ENCODE peak calls at places on chromosome 17, in nine cellular contexts. G is nephron progenitor cell; J is GM19239; N is NCI-H510A treated with DMSO at 0.1 percent for 48 hours; Z is fibroblast of the aortic adventitia; I is stimulated activated CD8-positive, alpha-beta memory T cell treated with anti-CD3 and anti-CD28 coated beads, Interleukin-7, amount 100 ng/mL, for 24 hours; Y is MV-4-11; M is NCI-H1092 treated with DMSO at 0.1 percent for 48 hours; S is LoVo. R is an unnamed sample.

GRCh38 chr17:7825206-7825980 is 8.6 kb upstream of the KDM6B start:
- DNase-seq in N (no peak), M (no peak), Z (peak), I (no peak), G (no peak), S (no peak), J (no peak), Y (no peak), R (no peak)

GRCh38 chr17:81315170-81315884 is 20.2 kb upstream of the SLC38A10 start:
- DNase-seq in Y (no peak), Z (no peak), S (no peak), M (no peak), I (no peak), G (no peak), J (no peak), N (no peak), R (no peak)

GRCh38 chr17:17693253-17693954 is 12.1 kb downstream of the RAI1 start:
- DNase-seq in N (peak), J (no peak), Z (no peak), M (peak), S (peak), I (no peak), Y (no peak), G (peak), R (peak)

GRCh38 chr17:5978496-5978895 is 91.7 kb upstream of the WSCD1 start:
- DNase-seq in Z (no peak), G (no peak), I (no peak), N (no peak), M (no peak), Y (no peak), S (no peak), J (no peak), R (no peak)

GRCh38 chr17:33086041-33086440 is 94.4 kb downstream of the SPACA3 start:
- DNase-seq in Z (no peak), I (no peak), J (no peak), G (no peak), N (no peak), M (no peak), Y (no peak), S (no peak), R (no peak)

GRCh38 chr17:28527181-28527681 is 21.1 kb downstream of the FOXN1 start:
- DNase-seq in S (no peak), Z (no peak), N (no peak), G (no peak), M (no peak), J (no peak), Y (no peak), I (no peak), R (no peak)

GRCh38 chr17:49853470-49854015 is 5.7 kb upstream of the TAC4 start:
- DNase-seq in J (no peak), Y (no peak), I (no peak), Z (no peak), M (no peak), S (no peak), G (no peak), N (no peak), R (no peak)

GRCh38 chr17:13135496-13135895 is 117.7 kb upstream of the ELAC2 start:
- DNase-seq in S (no peak), M (no peak), G (no peak), Z (no peak), Y (no peak), I (no peak), N (no peak), J (no peak), R (no peak)

GRCh38 chr17:31467502-31468256 is 76.2 kb downstream of the RAB11FIP4 start:
- DNase-seq in N (no peak), I (no peak), Z (no peak), G (no peak), M (peak), S (no peak), J (no peak), Y (no peak), R (no peak)

GRCh38 chr17:33674685-33675084 is 381.6 kb upstream of the ASIC2 start:
- DNase-seq in N (peak), Z (peak), G (peak), J (peak), Y (peak), S (peak), M (peak), I (peak), R (peak)

GRCh38 chr17:13086142-13086769 is 68.4 kb upstream of the ELAC2 start:
- DNase-seq in J (no peak), G (no peak), N (no peak), S (no peak), Y (no peak), I (no peak), Z (peak), M (no peak), R (no peak)

GRCh38 chr17:70190959-70191805 is 21.9 kb downstream of the KCNJ2 start:
- DNase-seq in S (no peak), Z (peak), G (no peak), M (peak), I (no peak), N (peak), Y (no peak), J (no peak), R (peak)

GRCh38 chr17:73481672-73482071 is 162.6 kb downstream of the SDK2 start:
- DNase-seq in Y (peak), Z (no peak), G (no peak), J (no peak), N (no peak), I (no peak), S (no peak), M (no peak), R (no peak)

GRCh38 chr17:81491193-81491592 is 21.4 kb downstream of the ACTG1 start:
- DNase-seq in S (peak), M (no peak), Y (no peak), Z (no peak), J (no peak), N (peak), I (no peak), G (no peak), R (no peak)

GRCh38 chr17:77851921-77852320 is 106.6 kb upstream of the TNRC6C start:
- DNase-seq in M (no peak), J (no peak), G (no peak), Y (no peak), Z (no peak), N (no peak), S (no peak), I (no peak), R (no peak)

GRCh38 chr17:74430706-74431567 is 951 bp upstream of the GPRC5C start:
- DNase-seq in I (no peak), S (peak), Y (peak), G (peak), M (peak), N (peak), J (peak), Z (peak), R (peak)

GRCh38 chr17:36851230-36851629 is 86.0 kb upstream of the LHX1 start:
- DNase-seq in S (peak), J (no peak), Z (no peak), G (no peak), M (no peak), I (no peak), N (no peak), Y (no peak), R (peak)

GRCh38 chr17:37221865-37222264 is 153.9 kb upstream of the C17orf78 start:
- DNase-seq in M (no peak), Y (no peak), S (no peak), I (no peak), Z (no peak), J (no peak), N (no peak), G (no peak), R (no peak)